ENCODE peak calls at places on chromosome 10, in six cellular contexts. O is pulmonary artery endothelial cell; J is RWPE1; G is sciatic nerve; U is amniotic epithelial cell; D is activated naive CD8-positive, alpha-beta T cell treated with anti-CD3 and anti-CD28 coated beads, Interleukin-2, amount 50 U/mL, for 24 hours. H is an unnamed sample.
A peak's percentile ranks its signal among the peaks of the same experiment; 100 is the strongest.

GRCh38 chr10:17562572-17562971 is 54.6 kb downstream of the HACD1 start:
- DNase-seq in J (no peak), D (no peak), G (no peak), U (peak; percentile 60), O (no peak), H (no peak)

GRCh38 chr10:13684252-13684791 is 97.6 kb downstream of the PRPF18 start:
- DNase-seq in D (no peak), G (peak; percentile 81), O (peak; percentile 91), U (peak; percentile 17), J (no peak), H (no peak)

GRCh38 chr10:100621360-100622205 is 85.8 kb downstream of the HIF1AN start:
- DNase-seq in U (peak; percentile 3), J (no peak), D (peak; percentile 8), O (no peak), G (no peak), H (no peak)

GRCh38 chr10:114930320-114930719 is 7.7 kb upstream of the TRUB1 start:
- DNase-seq in D (no peak), U (no peak), O (no peak), G (no peak), J (no peak), H (no peak)

GRCh38 chr10:1412531-1413189 is 324.7 kb downstream of the ADARB2 start:
- DNase-seq in D (no peak), J (no peak), O (no peak), U (no peak), G (no peak), H (no peak)

GRCh38 chr10:50510517-50511473 is 113.0 kb downstream of the SGMS1 start:
- DNase-seq in D (no peak), O (no peak), J (no peak), U (no peak), G (no peak), H (no peak)

GRCh38 chr10:67837519-67838314 is at the start of gene DNAJC12:
- DNase-seq in O (no peak), D (no peak), J (peak; percentile 73), U (peak; percentile 80), G (no peak), H (no peak)

GRCh38 chr10:10644317-10645111 is 373.2 kb upstream of the CELF2 start:
- DNase-seq in O (no peak), J (peak; percentile 5), G (no peak), D (no peak), U (no peak), H (no peak)

GRCh38 chr10:11705687-11706086 is 36.5 kb upstream of the ECHDC3 start:
- DNase-seq in O (no peak), D (no peak), J (no peak), U (peak; percentile 67), G (no peak), H (no peak)

GRCh38 chr10:43679509-43679908 is 30.8 kb upstream of the ZNF32 start:
- DNase-seq in O (no peak), U (no peak), D (no peak), J (no peak), G (no peak), H (no peak)

GRCh38 chr10:55065185-55065584 is 264.2 kb upstream of the PCDH15 start:
- DNase-seq in J (no peak), O (no peak), D (no peak), G (no peak), U (no peak), H (no peak)

GRCh38 chr10:99630991-99631390 is 10.8 kb upstream of the SLC25A28 start:
- DNase-seq in D (no peak), J (no peak), O (no peak), G (no peak), U (peak; percentile 81), H (no peak)

GRCh38 chr10:69352569-69353264 is 64.0 kb downstream of the TACR2 start:
- DNase-seq in D (no peak), U (peak; percentile 83), J (no peak), O (no peak), G (no peak), H (no peak)

GRCh38 chr10:46523119-46523880 is 33.2 kb downstream of the GPRIN2 start:
- DNase-seq in U (peak; percentile 31), D (no peak), J (peak; percentile 94), O (no peak), G (peak; percentile 59), H (no peak)

GRCh38 chr10:106950060-106950459 is 214.4 kb downstream of the SORCS1 start:
- DNase-seq in J (no peak), G (no peak), D (no peak), U (no peak), O (no peak), H (no peak)

GRCh38 chr10:23157691-23158369 is 34.3 kb upstream of the PTF1A start:
- DNase-seq in D (no peak), G (no peak), J (peak; percentile 38), O (no peak), U (peak; percentile 59), H (no peak)

GRCh38 chr10:86960863-86961434 is 2.5 kb downstream of the SNCG start:
- DNase-seq in G (peak; percentile 57), D (no peak), O (no peak), U (no peak), J (no peak), H (no peak)

GRCh38 chr10:54758791-54759190 is 42.2 kb downstream of the PCDH15 start:
- DNase-seq in O (no peak), J (no peak), G (no peak), D (no peak), U (no peak), H (no peak)

GRCh38 chr10:28909875-28910274 is 232.6 kb downstream of the BAMBI start:
- DNase-seq in U (no peak), O (no peak), G (no peak), D (no peak), J (no peak), H (no peak)

H was measured in type B pancreatic cell.